ENCODE peak calls at places on chromosome 2, in five cellular contexts. R is trophoblast cell, O is mesendoderm, E is H9, V is neuronal stem cell. L is an unnamed sample.

GRCh38 chr2:189874571-189875320 is 90.5 kb downstream of the PMS1 start:
- DNase-seq in R (peak; percentile 82), O (no peak), E (no peak), V (no peak), L (peak; percentile 14)

GRCh38 chr2:205086689-205087088 is 541.4 kb downstream of the PARD3B start:
- DNase-seq in R (no peak), O (no peak), E (no peak), V (no peak), L (peak; percentile 42)

GRCh38 chr2:39468574-39469331 is 31.7 kb upstream of the MAP4K3 start:
- DNase-seq in R (no peak), O (peak; percentile 19), E (no peak), V (no peak), L (no peak)

GRCh38 chr2:97963880-97964279 is 31.9 kb downstream of the TMEM131 start:
- DNase-seq in R (no peak), O (no peak), E (no peak), V (no peak), L (no peak)

GRCh38 chr2:119682578-119682977 is 3.6 kb downstream of the TMEM177 start:
- DNase-seq in R (no peak), O (no peak), E (no peak), V (no peak), L (no peak)

GRCh38 chr2:2016912-2017311 is 272.6 kb upstream of the PXDN start:
- DNase-seq in R (no peak), O (no peak), E (no peak), V (no peak), L (no peak)

GRCh38 chr2:239267411-239267941 is 133.3 kb downstream of the HDAC4 start:
- DNase-seq in R (peak; percentile 28), O (no peak), E (no peak), V (no peak), L (peak; percentile 67)

GRCh38 chr2:184049566-184049965 is 548.8 kb upstream of the ZNF804A start:
- DNase-seq in R (no peak), O (no peak), E (no peak), V (no peak), L (no peak)

GRCh38 chr2:161576421-161576820 is 47.8 kb upstream of the SLC4A10 start:
- DNase-seq in R (peak; percentile 10), O (peak; percentile 84), E (peak; percentile 87), V (no peak), L (no peak)

GRCh38 chr2:229084467-229084866 is 186.6 kb downstream of the PID1 start:
- DNase-seq in R (no peak), O (no peak), E (no peak), V (no peak), L (no peak)

GRCh38 chr2:9767656-9768281 is 75.5 kb upstream of the TAF1B start:
- DNase-seq in R (no peak), O (no peak), E (no peak), V (no peak), L (no peak)

GRCh38 chr2:99488999-99489757 is 639 bp downstream of the REV1 start:
- DNase-seq in R (peak; percentile 59), O (peak; percentile 70), E (peak; percentile 53), V (no peak), L (peak; percentile 72)

GRCh38 chr2:161913865-161914264 is 160.2 kb downstream of the DPP4 start:
- DNase-seq in R (no peak), O (peak; percentile 53), E (no peak), V (no peak), L (peak; percentile 42)

GRCh38 chr2:219104107-219105050 is 43.7 kb upstream of the IHH start:
- DNase-seq in R (peak; percentile 11), O (peak; percentile 82), E (peak; percentile 64), V (peak; percentile 29), L (peak; percentile 35)

GRCh38 chr2:9234680-9235387 is 28.2 kb downstream of the ASAP2 start:
- DNase-seq in R (peak; percentile 66), O (peak; percentile 90), E (no peak), V (no peak), L (peak; percentile 91)

GRCh38 chr2:20677301-20678176 is 10.6 kb downstream of the GDF7 start:
- DNase-seq in R (no peak), O (no peak), E (peak; percentile 55), V (no peak), L (no peak)

GRCh38 chr2:102129956-102130650 is 12.4 kb upstream of the IL1R1 start:
- DNase-seq in R (no peak), O (no peak), E (no peak), V (no peak), L (no peak)

GRCh38 chr2:207239754-207240494 is 74.2 kb upstream of the KLF7 start:
- DNase-seq in R (no peak), O (no peak), E (no peak), V (no peak), L (peak; percentile 60)

GRCh38 chr2:231704017-231704416 is 4.3 kb upstream of the PTMA start:
- DNase-seq in R (no peak), O (no peak), E (no peak), V (no peak), L (no peak)

GRCh38 chr2:148812306-148812705 is 62.7 kb upstream of the KIF5C start:
- DNase-seq in R (no peak), O (no peak), E (no peak), V (no peak), L (no peak)

GRCh38 chr2:98348066-98348561 is 1.9 kb downstream of the CNGA3 start:
- DNase-seq in R (no peak), O (peak; percentile 95), E (peak; percentile 75), V (peak; percentile 30), L (peak; percentile 21)

GRCh38 chr2:120613742-120614481 is 121.8 kb upstream of the GLI2 start:
- DNase-seq in R (peak; percentile 54), O (no peak), E (no peak), V (no peak), L (no peak)

DNA sequence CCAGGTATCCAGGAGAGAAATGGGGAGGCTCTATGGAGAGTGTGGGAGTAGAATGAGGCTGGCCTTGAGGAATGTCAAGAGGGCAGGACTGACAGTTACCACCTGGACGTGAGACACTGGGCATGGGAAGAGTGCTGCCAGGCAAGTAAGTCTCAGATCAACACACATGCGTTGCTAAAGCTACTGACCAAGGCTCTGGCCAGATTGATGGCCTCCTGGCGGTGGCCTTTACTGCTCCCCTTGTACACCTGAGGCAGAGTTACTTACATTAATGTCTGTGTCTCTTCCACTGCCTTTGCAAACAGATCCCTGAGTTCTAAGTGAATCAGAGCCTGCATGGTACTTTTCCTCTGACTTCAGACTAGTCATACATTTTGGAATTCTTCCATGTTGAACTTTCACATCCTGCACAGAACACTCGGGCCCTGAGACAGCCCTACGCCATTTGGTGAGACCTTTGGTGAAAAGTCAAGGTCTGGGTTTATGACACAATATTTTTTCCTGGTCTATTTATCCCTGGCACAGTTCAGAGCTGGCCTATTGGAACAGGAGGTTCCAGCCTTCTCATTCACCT is 398.8 kb upstream of the TRIB2 start:
- DNase-seq in R (peak; percentile 69), O (no peak), E (no peak), V (no peak), L (peak; percentile 93)
- H2BK120ac ChIP-seq in R (no peak overlapping the region), O (no peak overlapping the region), E (no peak overlapping the region), V (no peak overlapping the region), L (peak overlapping the region; percentile 67)

DNA sequence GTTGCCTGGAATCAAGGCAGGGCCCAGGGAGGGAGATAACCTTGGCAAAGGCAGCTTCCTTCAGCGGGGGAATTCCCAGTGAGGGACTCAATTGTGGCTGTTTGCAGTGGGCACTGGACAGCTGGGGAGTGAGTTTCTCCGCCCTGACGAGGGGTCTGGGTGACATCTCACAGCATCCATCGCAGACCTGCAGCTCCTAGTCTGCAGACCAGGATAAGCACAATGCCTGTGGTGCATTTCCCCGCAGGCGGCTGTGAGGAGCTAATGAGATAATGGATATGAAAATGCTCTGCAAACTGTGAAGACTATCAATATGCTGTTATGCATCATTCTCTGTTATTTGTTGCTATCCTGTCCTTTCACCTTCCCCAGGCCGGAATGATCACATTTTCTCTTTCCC is 30.0 kb upstream of the CYP1B1 start:
- DNase-seq in R (no peak), O (peak; percentile 74), E (no peak), V (no peak), L (peak; percentile 36)
- H2BK120ac ChIP-seq in R (no peak overlapping the region), O (no peak overlapping the region), E (no peak overlapping the region), V (peak overlapping the region; percentile 37), L (peak overlapping the region; percentile 67)

GRCh38 chr2:226752887-226753286 is 46.7 kb downstream of the IRS1 start:
- DNase-seq in R (no peak), O (no peak), E (no peak), V (no peak), L (no peak)
- H2BK120ac ChIP-seq in R (no peak overlapping the region), O (no peak overlapping the region), E (no peak overlapping the region), V (no peak overlapping the region), L (no peak overlapping the region)

DNA sequence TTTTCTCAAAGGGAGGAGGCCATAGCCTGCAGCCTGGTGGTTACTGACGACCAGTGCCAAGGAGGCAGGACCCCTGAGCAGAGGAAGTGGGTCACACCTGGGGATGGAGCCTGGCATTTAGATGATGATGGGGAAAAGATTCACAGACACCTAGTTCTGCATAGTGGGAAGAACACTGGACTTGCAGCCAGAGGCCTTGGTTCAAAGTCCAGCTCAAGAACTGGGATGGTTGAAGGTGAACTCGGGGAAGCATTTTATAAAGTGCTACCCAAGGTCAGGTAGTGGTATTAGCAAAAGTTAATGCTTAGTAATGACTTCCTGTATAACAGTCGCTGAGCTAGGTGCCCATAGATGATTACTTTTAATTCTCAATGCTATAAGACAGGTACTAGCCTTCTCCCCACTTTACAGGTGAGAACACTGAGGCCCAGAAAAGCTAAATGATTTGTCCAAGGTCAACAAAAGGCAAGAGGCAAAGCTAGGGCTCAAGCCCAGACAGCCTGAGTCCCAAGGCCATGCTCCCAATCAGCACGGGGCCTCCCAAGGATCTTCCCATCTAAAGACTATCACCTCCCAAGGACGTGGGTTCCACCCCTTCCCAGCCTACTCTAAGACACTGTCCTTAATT is 134.4 kb downstream of the TNS1 start:
- DNase-seq in R (no peak), O (no peak), E (no peak), V (no peak), L (no peak)
- H2BK120ac ChIP-seq in R (no peak overlapping the region), O (no peak overlapping the region), E (no peak overlapping the region), V (no peak overlapping the region), L (no peak overlapping the region)

L was measured in mesenchymal stem cell.